ENCODE peak calls at places on chromosomes 2 and 18, in nine cellular contexts. One of them, this sample, is unnamed.

GRCh38 chr2:222241471-222241870 is 57.3 kb downstream of the PAX3 start:
- DNase-seq in cardiac muscle cell: no peak
- DNase-seq in right lobe of liver: no peak
- DNase-seq in upper lobe of right lung: no peak
- DNase-seq in tibial artery: no peak
- DNase-seq in iPS DF 6.9: no peak
- DNase-seq in CD8-positive, alpha-beta T cell: no peak
- DNase-seq in adrenal gland: no peak
- DNase-seq in psoas muscle: no peak
- DNase-seq in this sample: no peak

GRCh38 chr2:31429759-31430438 is 15.4 kb upstream of the XDH start:
- DNase-seq in iPS DF 6.9: no peak
- DNase-seq in CD8-positive, alpha-beta T cell: no peak
- DNase-seq in right lobe of liver: no peak
- DNase-seq in cardiac muscle cell: no peak
- DNase-seq in upper lobe of right lung: no peak
- DNase-seq in psoas muscle: no peak
- DNase-seq in adrenal gland: no peak
- DNase-seq in tibial artery: no peak
- DNase-seq in this sample: peak; percentile 54

GRCh38 chr2:177030391-177031000 is 182.1 kb upstream of the HNRNPA3 start:
- DNase-seq in tibial artery: no peak
- DNase-seq in psoas muscle: no peak
- DNase-seq in adrenal gland: no peak
- DNase-seq in iPS DF 6.9: no peak
- DNase-seq in upper lobe of right lung: no peak
- DNase-seq in cardiac muscle cell: no peak
- DNase-seq in right lobe of liver: no peak
- DNase-seq in CD8-positive, alpha-beta T cell: no peak
- DNase-seq in this sample: no peak

GRCh38 chr2:206062724-206063123 is 23.2 kb downstream of the INO80D start:
- DNase-seq in tibial artery: no peak
- DNase-seq in cardiac muscle cell: no peak
- DNase-seq in adrenal gland: no peak
- DNase-seq in psoas muscle: no peak
- DNase-seq in right lobe of liver: no peak
- DNase-seq in iPS DF 6.9: no peak
- DNase-seq in CD8-positive, alpha-beta T cell: no peak
- DNase-seq in upper lobe of right lung: no peak
- DNase-seq in this sample: no peak

GRCh38 chr2:240463866-240464481 is 28.5 kb downstream of the GPC1 start:
- DNase-seq in iPS DF 6.9: no peak
- DNase-seq in tibial artery: no peak
- DNase-seq in psoas muscle: peak; percentile 52
- DNase-seq in adrenal gland: peak; percentile 22
- DNase-seq in cardiac muscle cell: no peak
- DNase-seq in right lobe of liver: no peak
- DNase-seq in upper lobe of right lung: no peak
- DNase-seq in CD8-positive, alpha-beta T cell: no peak
- DNase-seq in this sample: no peak

GRCh38 chr18:10454800-10455550 is 540 bp downstream of the APCDD1 start:
- DNase-seq in right lobe of liver: peak; percentile 29
- DNase-seq in cardiac muscle cell: peak; percentile 56
- DNase-seq in adrenal gland: peak; percentile 37
- DNase-seq in iPS DF 6.9: no peak
- DNase-seq in tibial artery: no peak
- DNase-seq in psoas muscle: no peak
- DNase-seq in CD8-positive, alpha-beta T cell: no peak
- DNase-seq in upper lobe of right lung: peak; percentile 82
- DNase-seq in this sample: no peak

GRCh38 chr18:55489034-55489741 is 98.8 kb downstream of the TCF4 start:
- DNase-seq in upper lobe of right lung: no peak
- DNase-seq in psoas muscle: no peak
- DNase-seq in right lobe of liver: no peak
- DNase-seq in tibial artery: no peak
- DNase-seq in adrenal gland: no peak
- DNase-seq in cardiac muscle cell: peak; percentile 43
- DNase-seq in CD8-positive, alpha-beta T cell: no peak
- DNase-seq in iPS DF 6.9: no peak
- DNase-seq in this sample: no peak

GRCh38 chr2:177338177-177338721 is 54.3 kb upstream of the AGPS start:
- DNase-seq in psoas muscle: no peak
- DNase-seq in cardiac muscle cell: no peak
- DNase-seq in adrenal gland: no peak
- DNase-seq in CD8-positive, alpha-beta T cell: no peak
- DNase-seq in right lobe of liver: no peak
- DNase-seq in tibial artery: no peak
- DNase-seq in upper lobe of right lung: no peak
- DNase-seq in iPS DF 6.9: no peak
- DNase-seq in this sample: no peak

GRCh38 chr2:7449287-7449686 is 532.1 kb downstream of the RNF144A start:
- DNase-seq in cardiac muscle cell: no peak
- DNase-seq in psoas muscle: no peak
- DNase-seq in CD8-positive, alpha-beta T cell: no peak
- DNase-seq in tibial artery: no peak
- DNase-seq in right lobe of liver: no peak
- DNase-seq in adrenal gland: no peak
- DNase-seq in upper lobe of right lung: no peak
- DNase-seq in iPS DF 6.9: no peak
- DNase-seq in this sample: no peak

GRCh38 chr2:236657801-236658200 is 88.2 kb downstream of the ACKR3 start:
- DNase-seq in cardiac muscle cell: no peak
- DNase-seq in upper lobe of right lung: no peak
- DNase-seq in adrenal gland: no peak
- DNase-seq in CD8-positive, alpha-beta T cell: no peak
- DNase-seq in iPS DF 6.9: no peak
- DNase-seq in right lobe of liver: no peak
- DNase-seq in psoas muscle: no peak
- DNase-seq in tibial artery: no peak
- DNase-seq in this sample: no peak

GRCh38 chr2:85748948-85749875 is 4.6 kb upstream of the ATOH8 start:
- DNase-seq in upper lobe of right lung: no peak
- DNase-seq in CD8-positive, alpha-beta T cell: no peak
- DNase-seq in tibial artery: peak; percentile 68
- DNase-seq in iPS DF 6.9: no peak
- DNase-seq in cardiac muscle cell: no peak
- DNase-seq in right lobe of liver: no peak
- DNase-seq in psoas muscle: peak; percentile 76
- DNase-seq in adrenal gland: no peak
- DNase-seq in this sample: no peak

GRCh38 chr2:176507736-176508135 is 238.5 kb downstream of the MTX2 start:
- DNase-seq in cardiac muscle cell: no peak
- DNase-seq in CD8-positive, alpha-beta T cell: no peak
- DNase-seq in upper lobe of right lung: no peak
- DNase-seq in tibial artery: no peak
- DNase-seq in psoas muscle: no peak
- DNase-seq in adrenal gland: no peak
- DNase-seq in iPS DF 6.9: no peak
- DNase-seq in right lobe of liver: no peak
- DNase-seq in this sample: no peak

GRCh38 chr2:217919781-217920351 is 82.9 kb downstream of the TNS1 start:
- DNase-seq in adrenal gland: peak; percentile 67
- DNase-seq in iPS DF 6.9: no peak
- DNase-seq in CD8-positive, alpha-beta T cell: no peak
- DNase-seq in cardiac muscle cell: no peak
- DNase-seq in right lobe of liver: peak; percentile 40
- DNase-seq in upper lobe of right lung: no peak
- DNase-seq in tibial artery: peak; percentile 72
- DNase-seq in psoas muscle: peak; percentile 66
- DNase-seq in this sample: no peak

GRCh38 chr2:217916504-217917254 is 86.1 kb downstream of the TNS1 start:
- DNase-seq in psoas muscle: peak; percentile 71
- DNase-seq in tibial artery: no peak
- DNase-seq in upper lobe of right lung: peak; percentile 84
- DNase-seq in cardiac muscle cell: no peak
- DNase-seq in adrenal gland: peak; percentile 69
- DNase-seq in right lobe of liver: peak; percentile 67
- DNase-seq in CD8-positive, alpha-beta T cell: no peak
- DNase-seq in iPS DF 6.9: no peak
- DNase-seq in this sample: no peak

GRCh38 chr2:217919204-217919603 is 83.6 kb downstream of the TNS1 start:
- DNase-seq in right lobe of liver: peak; percentile 20
- DNase-seq in upper lobe of right lung: no peak
- DNase-seq in psoas muscle: peak; percentile 46
- DNase-seq in iPS DF 6.9: no peak
- DNase-seq in cardiac muscle cell: no peak
- DNase-seq in CD8-positive, alpha-beta T cell: no peak
- DNase-seq in adrenal gland: no peak
- DNase-seq in tibial artery: no peak
- DNase-seq in this sample: no peak

GRCh38 chr2:217920879-217921603 is 81.8 kb downstream of the TNS1 start:
- DNase-seq in iPS DF 6.9: no peak
- DNase-seq in adrenal gland: peak; percentile 80
- DNase-seq in tibial artery: peak; percentile 72
- DNase-seq in upper lobe of right lung: no peak
- DNase-seq in right lobe of liver: peak; percentile 80
- DNase-seq in psoas muscle: peak; percentile 86
- DNase-seq in cardiac muscle cell: peak; percentile 74
- DNase-seq in CD8-positive, alpha-beta T cell: no peak
- DNase-seq in this sample: no peak

GRCh38 chr2:217918220-217919024 is 84.4 kb downstream of the TNS1 start:
- DNase-seq in CD8-positive, alpha-beta T cell: no peak
- DNase-seq in cardiac muscle cell: no peak
- DNase-seq in right lobe of liver: peak; percentile 34
- DNase-seq in adrenal gland: no peak
- DNase-seq in psoas muscle: peak; percentile 70
- DNase-seq in iPS DF 6.9: no peak
- DNase-seq in upper lobe of right lung: no peak
- DNase-seq in tibial artery: peak; percentile 46
- DNase-seq in this sample: no peak
- H3K4me1 ChIP-seq in CD8-positive, alpha-beta T cell: no peaks in the 10 kb centered on the region
- H3K4me1 ChIP-seq in cardiac muscle cell: peaks cover 59% of the 10 kb centered on the region
- H3K4me1 ChIP-seq in right lobe of liver: no peaks in the 10 kb centered on the region
- H3K4me1 ChIP-seq in adrenal gland: peaks cover 97% of the 10 kb centered on the region
- H3K4me1 ChIP-seq in psoas muscle: peaks cover 96% of the 10 kb centered on the region
- H3K4me1 ChIP-seq in iPS DF 6.9: peaks cover 22% of the 10 kb centered on the region
- H3K4me1 ChIP-seq in upper lobe of right lung: peaks cover 100% of the 10 kb centered on the region
- H3K4me1 ChIP-seq in tibial artery: peaks cover 19% of the 10 kb centered on the region
- H3K4me1 ChIP-seq in this sample: no peaks in the 10 kb centered on the region

DNA sequence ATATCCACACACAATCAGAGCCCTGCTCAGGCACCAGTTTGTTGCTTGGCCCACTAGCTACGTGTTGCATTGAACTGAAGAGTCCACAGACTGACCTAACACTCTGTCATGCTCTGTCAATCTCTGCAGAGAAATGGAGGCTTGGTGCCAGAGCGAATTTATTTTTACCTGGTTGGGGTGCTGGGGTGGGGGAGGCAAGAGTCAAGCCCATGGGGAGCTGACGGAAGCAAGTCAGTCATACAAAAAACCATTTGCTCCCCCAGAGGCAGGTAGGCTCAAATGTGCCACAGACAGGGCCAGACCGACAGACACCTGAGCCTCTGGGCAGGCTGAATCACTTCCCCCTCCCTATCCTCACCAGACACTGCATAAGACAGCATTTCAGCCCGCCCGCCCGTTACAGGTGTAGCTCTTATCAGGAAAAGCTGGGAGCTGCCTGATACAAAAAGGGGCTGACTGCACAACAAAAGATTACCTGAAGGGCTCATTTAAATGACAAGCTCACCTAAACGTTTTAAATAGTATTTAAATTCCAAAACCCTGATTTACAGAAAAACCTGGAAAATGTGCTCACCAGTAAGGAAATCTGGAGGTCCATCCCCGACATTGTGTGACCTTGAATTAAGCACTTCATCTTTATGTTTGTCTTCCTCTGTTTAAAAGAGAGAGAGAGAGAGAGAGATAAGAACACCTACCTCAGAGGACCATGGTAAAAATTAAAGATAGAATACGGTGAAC is 2.1 kb upstream of the PCBP1 start:
- DNase-seq in tibial artery: no peak
- DNase-seq in upper lobe of right lung: no peak
- DNase-seq in psoas muscle: peak; percentile 66
- DNase-seq in CD8-positive, alpha-beta T cell: peak; percentile 45
- DNase-seq in cardiac muscle cell: no peak
- DNase-seq in adrenal gland: peak; percentile 58
- DNase-seq in iPS DF 6.9: no peak
- DNase-seq in right lobe of liver: peak; percentile 78
- DNase-seq in this sample: peak; percentile 90
- H3K4me3 ChIP-seq in tibial artery: peak overlapping the region; percentile 71
- H3K4me3 ChIP-seq in upper lobe of right lung: peak overlapping the region; percentile 94
- H3K4me3 ChIP-seq in psoas muscle: peak overlapping the region; percentile 96
- H3K4me3 ChIP-seq in CD8-positive, alpha-beta T cell: peak overlapping the region; percentile 92
- H3K4me3 ChIP-seq in cardiac muscle cell: peak overlapping the region; percentile 63
- H3K4me3 ChIP-seq in adrenal gland: no peak overlapping the region
- H3K4me3 ChIP-seq in iPS DF 6.9: no peak overlapping the region
- H3K4me3 ChIP-seq in right lobe of liver: peak overlapping the region; percentile 91
- H3K4me3 ChIP-seq in this sample: peak overlapping the region; percentile 19

GRCh38 chr18:8706545-8706980 is 1.2 kb downstream of the MTCL1 start:
- DNase-seq in cardiac muscle cell: peak; percentile 6
- DNase-seq in iPS DF 6.9: no peak
- DNase-seq in CD8-positive, alpha-beta T cell: no peak
- DNase-seq in adrenal gland: no peak
- DNase-seq in upper lobe of right lung: peak; percentile 64
- DNase-seq in tibial artery: no peak
- DNase-seq in psoas muscle: no peak
- DNase-seq in right lobe of liver: no peak
- DNase-seq in this sample: peak; percentile 22
- H3K27me3 ChIP-seq in cardiac muscle cell: peaks cover 23% of the 10 kb centered on the region
- H3K27me3 ChIP-seq in iPS DF 6.9: no peaks in the 10 kb centered on the region
- H3K27me3 ChIP-seq in CD8-positive, alpha-beta T cell: peaks cover 22% of the 10 kb centered on the region
- H3K27me3 ChIP-seq in adrenal gland: peaks cover 7% of the 10 kb centered on the region
- H3K27me3 ChIP-seq in upper lobe of right lung: no peaks in the 10 kb centered on the region
- H3K27me3 ChIP-seq in tibial artery: no peaks in the 10 kb centered on the region
- H3K27me3 ChIP-seq in psoas muscle: no peaks in the 10 kb centered on the region
- H3K27me3 ChIP-seq in right lobe of liver: no peaks in the 10 kb centered on the region
- H3K27me3 ChIP-seq in this sample: peaks cover 29% of the 10 kb centered on the region

GRCh38 chr2:60840880-60841279 is 40.5 kb upstream of the REL start:
- DNase-seq in psoas muscle: no peak
- DNase-seq in CD8-positive, alpha-beta T cell: no peak
- DNase-seq in upper lobe of right lung: no peak
- DNase-seq in adrenal gland: no peak
- DNase-seq in tibial artery: no peak
- DNase-seq in right lobe of liver: no peak
- DNase-seq in cardiac muscle cell: no peak
- DNase-seq in iPS DF 6.9: no peak
- DNase-seq in this sample: peak; percentile 6

GRCh38 chr2:60837123-60837522 is 44.3 kb upstream of the REL start:
- DNase-seq in cardiac muscle cell: no peak
- DNase-seq in CD8-positive, alpha-beta T cell: no peak
- DNase-seq in iPS DF 6.9: no peak
- DNase-seq in upper lobe of right lung: no peak
- DNase-seq in right lobe of liver: no peak
- DNase-seq in psoas muscle: no peak
- DNase-seq in adrenal gland: no peak
- DNase-seq in tibial artery: no peak
- DNase-seq in this sample: no peak

GRCh38 chr2:60836491-60836890 is 44.9 kb upstream of the REL start:
- DNase-seq in adrenal gland: no peak
- DNase-seq in tibial artery: no peak
- DNase-seq in psoas muscle: no peak
- DNase-seq in right lobe of liver: no peak
- DNase-seq in upper lobe of right lung: no peak
- DNase-seq in iPS DF 6.9: no peak
- DNase-seq in CD8-positive, alpha-beta T cell: no peak
- DNase-seq in cardiac muscle cell: no peak
- DNase-seq in this sample: no peak

GRCh38 chr2:60838481-60838880 is 42.9 kb upstream of the REL start:
- DNase-seq in cardiac muscle cell: no peak
- DNase-seq in adrenal gland: no peak
- DNase-seq in tibial artery: no peak
- DNase-seq in upper lobe of right lung: no peak
- DNase-seq in CD8-positive, alpha-beta T cell: no peak
- DNase-seq in psoas muscle: no peak
- DNase-seq in right lobe of liver: no peak
- DNase-seq in iPS DF 6.9: no peak
- DNase-seq in this sample: no peak

GRCh38 chr2:60839126-60839813 is 42.1 kb upstream of the REL start:
- DNase-seq in adrenal gland: no peak
- DNase-seq in psoas muscle: no peak
- DNase-seq in tibial artery: no peak
- DNase-seq in right lobe of liver: no peak
- DNase-seq in cardiac muscle cell: no peak
- DNase-seq in iPS DF 6.9: peak; percentile 9
- DNase-seq in CD8-positive, alpha-beta T cell: no peak
- DNase-seq in upper lobe of right lung: no peak
- DNase-seq in this sample: no peak
- H3K4me1 ChIP-seq in adrenal gland: no peaks in the 10 kb centered on the region
- H3K4me1 ChIP-seq in psoas muscle: no peaks in the 10 kb centered on the region
- H3K4me1 ChIP-seq in tibial artery: no peaks in the 10 kb centered on the region
- H3K4me1 ChIP-seq in right lobe of liver: no peaks in the 10 kb centered on the region
- H3K4me1 ChIP-seq in cardiac muscle cell: no peaks in the 10 kb centered on the region
- H3K4me1 ChIP-seq in iPS DF 6.9: no peaks in the 10 kb centered on the region
- H3K4me1 ChIP-seq in CD8-positive, alpha-beta T cell: peaks cover 8% of the 10 kb centered on the region
- H3K4me1 ChIP-seq in upper lobe of right lung: no peaks in the 10 kb centered on the region
- H3K4me1 ChIP-seq in this sample: peaks cover 14% of the 10 kb centered on the region